ENCODE peak calls at places on chromosomes 3 and 15, in four cellular contexts. One of them, this sample, is unnamed.

GRCh38 chr3:123499316-123499715 is 50.4 kb upstream of the ADCY5 start:
- DNase-seq in HepG2: no peak
- DNase-seq in stomach: no peak
- DNase-seq in mammary epithelial cell: no peak
- DNase-seq in this sample: no peak

GRCh38 chr15:45157056-45157455 is 27.3 kb downstream of the DUOX1 start:
- DNase-seq in HepG2: no peak
- DNase-seq in stomach: no peak
- DNase-seq in mammary epithelial cell: peak; percentile 42
- DNase-seq in this sample: no peak

GRCh38 chr15:72599855-72600464 is 54.5 kb upstream of the GOLGA6B start:
- DNase-seq in HepG2: peak; percentile 37
- DNase-seq in stomach: no peak
- DNase-seq in mammary epithelial cell: peak; percentile 34
- DNase-seq in this sample: no peak

GRCh38 chr3:139839659-139840058 is 95.3 kb upstream of the CLSTN2 start:
- DNase-seq in HepG2: no peak
- DNase-seq in stomach: no peak
- DNase-seq in mammary epithelial cell: no peak
- DNase-seq in this sample: no peak

GRCh38 chr15:70196314-70197291 is 98.9 kb upstream of the TLE3 start:
- DNase-seq in HepG2: peak; percentile 89
- DNase-seq in stomach: peak; percentile 34
- DNase-seq in mammary epithelial cell: peak; percentile 100
- DNase-seq in this sample: no peak

GRCh38 chr15:95284933-95285401 is 1045.5 kb upstream of the NR2F2 start:
- DNase-seq in HepG2: no peak
- DNase-seq in stomach: no peak
- DNase-seq in mammary epithelial cell: no peak
- DNase-seq in this sample: no peak

GRCh38 chr15:70077436-70077835 is 20.3 kb downstream of the TLE3 start:
- DNase-seq in HepG2: no peak
- DNase-seq in stomach: no peak
- DNase-seq in mammary epithelial cell: no peak
- DNase-seq in this sample: peak; percentile 45

GRCh38 chr3:55782806-55783205 is 295.7 kb upstream of the WNT5A start:
- DNase-seq in HepG2: no peak
- DNase-seq in stomach: no peak
- DNase-seq in mammary epithelial cell: no peak
- DNase-seq in this sample: no peak

GRCh38 chr15:66775127-66776105 is 73.4 kb downstream of the SMAD6 start:
- DNase-seq in HepG2: no peak
- DNase-seq in stomach: no peak
- DNase-seq in mammary epithelial cell: no peak
- DNase-seq in this sample: peak; percentile 50

GRCh38 chr3:24365168-24365567 is 129.5 kb downstream of the THRB start:
- DNase-seq in HepG2: peak; percentile 90
- DNase-seq in stomach: peak; percentile 72
- DNase-seq in mammary epithelial cell: peak; percentile 91
- DNase-seq in this sample: no peak

GRCh38 chr15:41513282-41514227 is at the start of gene LTK:
- DNase-seq in HepG2: no peak
- DNase-seq in stomach: no peak
- DNase-seq in mammary epithelial cell: no peak
- DNase-seq in this sample: no peak

GRCh38 chr15:60511351-60512157 is 32.6 kb upstream of the ICE2 start:
- DNase-seq in HepG2: no peak
- DNase-seq in stomach: no peak
- DNase-seq in mammary epithelial cell: no peak
- DNase-seq in this sample: no peak

GRCh38 chr3:119352863-119353527 is 58.8 kb downstream of the ARHGAP31 start:
- DNase-seq in HepG2: peak; percentile 43
- DNase-seq in stomach: no peak
- DNase-seq in mammary epithelial cell: peak; percentile 11
- DNase-seq in this sample: no peak

GRCh38 chr15:83848315-83849050 is 194.6 kb downstream of the ADAMTSL3 start:
- DNase-seq in HepG2: no peak
- DNase-seq in stomach: no peak
- DNase-seq in mammary epithelial cell: peak; percentile 93
- DNase-seq in this sample: no peak

GRCh38 chr3:40211579-40211978 is 97.9 kb upstream of the EIF1B start:
- DNase-seq in HepG2: no peak
- DNase-seq in stomach: no peak
- DNase-seq in mammary epithelial cell: peak; percentile 48
- DNase-seq in this sample: no peak

GRCh38 chr3:124032351-124032880 is 40.5 kb upstream of the ROPN1 start:
- DNase-seq in HepG2: no peak
- DNase-seq in stomach: no peak
- DNase-seq in mammary epithelial cell: no peak
- DNase-seq in this sample: peak; percentile 84

GRCh38 chr3:1609416-1609815 is 489.2 kb upstream of the CNTN4 start:
- DNase-seq in HepG2: no peak
- DNase-seq in stomach: no peak
- DNase-seq in mammary epithelial cell: no peak
- DNase-seq in this sample: no peak

GRCh38 chr15:96341465-96342142 is 11.1 kb downstream of the NR2F2 start:
- DNase-seq in HepG2: no peak
- DNase-seq in stomach: no peak
- DNase-seq in mammary epithelial cell: no peak
- DNase-seq in this sample: no peak

GRCh38 chr15:99895956-99896311 is 162.7 kb upstream of the LYSMD4 start:
- DNase-seq in HepG2: no peak
- DNase-seq in stomach: no peak
- DNase-seq in mammary epithelial cell: no peak
- DNase-seq in this sample: no peak

DNA sequence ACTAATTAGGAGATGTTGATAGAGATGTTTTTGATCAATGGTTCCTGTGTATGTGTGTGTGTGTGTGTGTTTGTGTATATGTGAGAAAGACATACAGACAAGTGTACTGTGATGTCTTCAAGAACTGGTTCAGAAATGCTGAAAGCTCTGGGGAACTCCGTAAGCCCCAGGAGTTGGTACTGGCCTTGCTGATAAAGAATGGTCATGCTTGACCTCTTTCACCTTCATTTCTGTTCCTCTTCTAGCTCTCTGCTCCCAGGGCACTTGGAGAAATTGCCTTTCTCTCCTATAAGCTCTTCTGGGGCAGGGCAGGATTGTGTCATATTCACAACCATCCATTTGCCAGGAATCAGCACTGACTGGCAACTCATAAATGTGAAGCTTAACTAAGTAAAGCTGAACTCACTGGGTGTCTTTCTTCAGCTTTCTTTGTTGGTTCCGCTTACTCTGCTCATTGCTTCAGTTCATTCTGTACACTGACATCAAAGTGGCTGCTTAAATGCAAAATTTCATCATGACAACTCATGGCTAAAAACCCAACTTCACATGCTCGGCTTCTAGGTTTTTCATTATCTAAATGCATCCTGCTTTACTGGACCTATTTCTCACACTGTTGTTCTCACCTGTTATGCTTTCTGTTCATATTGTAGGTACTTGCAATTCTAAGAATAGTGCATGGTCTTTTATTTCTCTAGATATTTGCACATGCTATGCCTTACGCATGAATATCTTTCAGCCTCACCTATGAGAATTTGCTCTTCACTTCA is 162.1 kb upstream of the LYSMD4 start:
- DNase-seq in HepG2: no peak
- DNase-seq in stomach: no peak
- DNase-seq in mammary epithelial cell: no peak
- DNase-seq in this sample: no peak
- H3K27ac ChIP-seq in HepG2: no peak overlapping the region
- H3K27ac ChIP-seq in stomach: no peak overlapping the region
- H3K27ac ChIP-seq in mammary epithelial cell: no peak overlapping the region
- H3K27ac ChIP-seq in this sample: no peak overlapping the region

GRCh38 chr15:31344266-31344665 is 17.6 kb downstream of the KLF13 start:
- DNase-seq in HepG2: no peak
- DNase-seq in stomach: no peak
- DNase-seq in mammary epithelial cell: no peak
- DNase-seq in this sample: no peak
- H3K4me1 ChIP-seq in HepG2: peaks cover 17% of the 10 kb centered on the region
- H3K4me1 ChIP-seq in stomach: peaks cover 93% of the 10 kb centered on the region
- H3K4me1 ChIP-seq in mammary epithelial cell: peaks cover 36% of the 10 kb centered on the region
- H3K4me1 ChIP-seq in this sample: peaks cover 70% of the 10 kb centered on the region

DNA sequence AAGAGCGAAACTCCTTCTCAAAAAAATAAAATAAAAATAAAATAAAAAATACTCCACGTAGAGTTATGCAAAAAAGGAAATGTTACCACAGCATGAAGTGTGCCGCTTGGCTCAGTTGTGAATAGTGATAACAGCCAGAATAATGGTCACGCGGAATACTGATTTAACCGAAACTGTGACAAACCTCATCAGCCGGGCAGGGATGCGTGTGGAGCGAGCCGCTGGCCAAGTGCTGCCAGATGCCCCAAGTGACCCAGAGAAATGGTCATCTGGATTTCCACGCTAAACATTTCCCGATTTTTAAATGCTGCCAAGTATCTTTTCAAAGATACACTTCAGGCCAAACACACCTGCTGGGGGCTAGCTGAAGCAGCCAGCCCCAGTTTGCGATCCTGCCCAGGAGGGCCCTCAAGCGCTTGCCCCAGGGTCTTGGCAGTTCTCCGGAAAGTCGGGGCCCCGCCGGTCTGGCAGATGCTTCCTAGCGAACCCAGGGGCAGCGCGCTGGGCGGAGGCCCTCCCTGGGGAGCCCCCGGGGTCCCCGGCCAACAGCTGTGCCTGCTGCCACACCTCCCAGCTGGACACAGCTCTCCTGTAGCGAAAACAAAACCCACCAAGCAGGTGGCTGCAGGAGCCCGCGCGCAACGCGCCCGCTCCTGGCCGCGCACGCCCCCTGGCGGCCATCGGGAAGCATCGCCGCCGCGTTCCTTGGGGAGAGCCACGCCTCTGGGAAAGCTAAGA is 35.1 kb downstream of the CMTM6 start:
- DNase-seq in HepG2: no peak
- DNase-seq in stomach: peak; percentile 86
- DNase-seq in mammary epithelial cell: peak; percentile 64
- DNase-seq in this sample: peak; percentile 80
- H3K27ac ChIP-seq in HepG2: no peak overlapping the region
- H3K27ac ChIP-seq in stomach: peak overlapping the region; percentile 58
- H3K27ac ChIP-seq in mammary epithelial cell: peak overlapping the region; percentile 23
- H3K27ac ChIP-seq in this sample: peak overlapping the region; percentile 58

DNA sequence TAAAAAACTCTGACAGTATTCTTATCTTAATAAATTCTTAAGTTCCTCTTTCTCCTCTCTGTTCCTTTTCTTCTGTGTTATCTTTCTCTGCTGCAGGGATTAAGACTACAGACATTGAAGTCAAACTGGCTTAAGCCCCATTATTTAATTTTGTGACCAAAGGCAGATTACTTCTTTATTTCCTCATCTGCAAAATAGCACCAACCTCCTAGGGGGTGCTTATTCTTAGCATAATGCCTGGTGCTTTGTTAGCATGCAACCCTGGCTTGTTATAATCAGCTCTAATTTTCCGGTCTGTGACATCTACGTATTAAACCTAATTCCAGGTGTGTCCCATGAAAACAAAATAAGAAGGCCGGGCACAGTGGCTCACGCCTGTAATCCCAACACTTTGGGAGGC is 23.8 kb downstream of the SEMA6D start:
- DNase-seq in HepG2: no peak
- DNase-seq in stomach: no peak
- DNase-seq in mammary epithelial cell: no peak
- DNase-seq in this sample: no peak
- H3K4me1 ChIP-seq in HepG2: no peaks in the 10 kb centered on the region
- H3K4me1 ChIP-seq in stomach: peaks cover 4% of the 10 kb centered on the region
- H3K4me1 ChIP-seq in mammary epithelial cell: no peaks in the 10 kb centered on the region
- H3K4me1 ChIP-seq in this sample: peaks cover 80% of the 10 kb centered on the region

GRCh38 chr15:90762109-90762508 is 45.0 kb downstream of the BLM start:
- DNase-seq in HepG2: no peak
- DNase-seq in stomach: peak; percentile 34
- DNase-seq in mammary epithelial cell: no peak
- DNase-seq in this sample: peak; percentile 57

GRCh38 chr15:90760661-90761232 is 43.6 kb downstream of the BLM start:
- DNase-seq in HepG2: no peak
- DNase-seq in stomach: no peak
- DNase-seq in mammary epithelial cell: no peak
- DNase-seq in this sample: no peak

GRCh38 chr15:90756916-90757315 is 39.8 kb downstream of the BLM start:
- DNase-seq in HepG2: no peak
- DNase-seq in stomach: no peak
- DNase-seq in mammary epithelial cell: no peak
- DNase-seq in this sample: no peak

GRCh38 chr15:90761629-90762028 is 44.5 kb downstream of the BLM start:
- DNase-seq in HepG2: no peak
- DNase-seq in stomach: no peak
- DNase-seq in mammary epithelial cell: no peak
- DNase-seq in this sample: no peak

DNA sequence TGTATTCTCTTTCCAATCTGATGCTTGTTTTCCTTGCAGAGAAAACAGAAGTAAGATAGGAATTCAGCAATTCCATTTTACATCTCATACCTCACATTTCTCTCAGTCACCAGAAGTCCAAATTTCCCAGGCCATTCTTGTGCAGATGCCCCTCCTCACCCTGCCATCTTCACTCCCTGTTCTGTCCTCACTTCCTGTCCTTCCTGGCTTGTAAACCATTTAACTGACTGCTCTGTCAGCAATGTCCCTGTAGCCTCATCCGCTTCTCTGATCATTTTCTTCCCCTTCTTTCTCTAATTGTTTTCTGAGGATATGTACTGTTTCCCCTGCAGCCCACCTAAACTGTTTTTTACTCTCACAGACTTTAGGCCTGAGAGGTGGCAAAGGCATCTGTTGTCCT is 40.3 kb downstream of the BLM start:
- DNase-seq in HepG2: no peak
- DNase-seq in stomach: no peak
- DNase-seq in mammary epithelial cell: no peak
- DNase-seq in this sample: no peak
- H3K27ac ChIP-seq in HepG2: no peak overlapping the region
- H3K27ac ChIP-seq in stomach: no peak overlapping the region
- H3K27ac ChIP-seq in mammary epithelial cell: no peak overlapping the region
- H3K27ac ChIP-seq in this sample: no peak overlapping the region

This sample was measured in heart right ventricle.